ENCODE peak calls at places on chromosomes 6 and 20, in seven cellular contexts. H, N, Y, X, Z, Q and E are unnamed samples.

GRCh38 chr6:78781001-78781400 is 86.3 kb upstream of the IRAK1BP1 start:
- DNase-seq in X (no peak), Y (no peak), H (no peak), Z (no peak), Q (no peak), N (no peak), E (no peak)

GRCh38 chr20:4848041-4848440 is 126.3 kb downstream of the PRND start:
- DNase-seq in Z (no peak), N (no peak), Y (no peak), Q (no peak), X (no peak), H (no peak), E (no peak)

GRCh38 chr6:42352856-42353564 is 98.7 kb downstream of the TRERF1 start:
- DNase-seq in Z (no peak), H (no peak), N (no peak), X (no peak), Q (peak; percentile 70), Y (no peak), E (no peak)

GRCh38 chr6:40020166-40020565 is 85.9 kb upstream of the MOCS1 start:
- DNase-seq in N (no peak), H (no peak), X (no peak), Y (no peak), Z (no peak), Q (no peak), E (no peak)

GRCh38 chr6:145252737-145253136 is 482.6 kb downstream of the EPM2A start:
- DNase-seq in Q (no peak), Y (no peak), X (no peak), H (no peak), Z (no peak), N (no peak), E (no peak)

GRCh38 chr6:155530219-155530834 is 74.7 kb upstream of the NOX3 start:
- DNase-seq in N (no peak), X (no peak), H (peak; percentile 12), Z (no peak), Y (no peak), Q (peak; percentile 39), E (no peak)

GRCh38 chr6:148525453-148525852 is 182.8 kb downstream of the SASH1 start:
- DNase-seq in Q (peak; percentile 96), Y (no peak), N (no peak), Z (no peak), H (no peak), X (no peak), E (no peak)

GRCh38 chr6:110048221-110048875 is 70.2 kb downstream of the GPR6 start:
- DNase-seq in H (no peak), N (no peak), X (no peak), Y (no peak), Z (peak; percentile 28), Q (no peak), E (no peak)

GRCh38 chr20:48736231-48736630 is 91.6 kb downstream of the PREX1 start:
- DNase-seq in Z (no peak), N (no peak), Y (no peak), H (no peak), Q (no peak), X (no peak), E (no peak)

GRCh38 chr6:41970436-41970846 is 28.8 kb upstream of the CCND3 start:
- DNase-seq in Y (no peak), N (no peak), X (peak; percentile 58), H (peak; percentile 15), Q (peak; percentile 29), Z (no peak), E (no peak)

GRCh38 chr6:71489736-71490135 is 201.1 kb downstream of the OGFRL1 start:
- DNase-seq in Z (peak; percentile 98), N (no peak), X (no peak), Q (peak; percentile 94), H (no peak), Y (no peak), E (no peak)

GRCh38 chr20:51092238-51092822 is 69.4 kb upstream of the KCNG1 start:
- DNase-seq in N (no peak), H (no peak), Q (peak; percentile 36), X (no peak), Z (peak; percentile 44), Y (no peak), E (no peak)

GRCh38 chr20:17674722-17675518 is 7.1 kb downstream of the RRBP1 start:
- DNase-seq in N (no peak), Z (no peak), X (no peak), Q (no peak), Y (no peak), H (peak; percentile 47), E (no peak)

GRCh38 chr20:22462975-22463914 is 121.1 kb downstream of the FOXA2 start:
- DNase-seq in X (no peak), Z (peak; percentile 70), H (no peak), Y (no peak), Q (no peak), N (no peak), E (no peak)

GRCh38 chr6:14354919-14355572 is 237.5 kb downstream of the CD83 start:
- DNase-seq in N (peak; percentile 54), Y (peak; percentile 39), Q (peak; percentile 94), H (peak; percentile 22), X (peak; percentile 69), Z (no peak), E (peak; percentile 15)

GRCh38 chr6:118704911-118705310 is 53.5 kb upstream of the CEP85L start:
- DNase-seq in Q (no peak), H (no peak), N (no peak), X (no peak), Z (no peak), Y (no peak), E (no peak)

GRCh38 chr6:14146459-14147096 is 29.0 kb downstream of the CD83 start:
- DNase-seq in Y (no peak), H (no peak), Z (no peak), N (no peak), Q (no peak), X (no peak), E (no peak)

GRCh38 chr6:67630146-67630545 is 1004.9 kb upstream of the ADGRB3 start:
- DNase-seq in Q (peak; percentile 99), Z (no peak), X (no peak), Y (no peak), N (no peak), H (no peak), E (no peak)

GRCh38 chr6:4355241-4355640 is 219.9 kb upstream of the ECI2 start:
- DNase-seq in N (no peak), Z (peak; percentile 57), X (no peak), Q (peak; percentile 94), H (no peak), Y (no peak), E (no peak)

GRCh38 chr6:130734161-130734560 is 93.0 kb upstream of the SMLR1 start:
- DNase-seq in Y (no peak), X (no peak), N (no peak), H (no peak), Q (no peak), Z (no peak), E (no peak)

GRCh38 chr6:161476711-161477110 is 202.8 kb upstream of the AGPAT4 start:
- DNase-seq in N (no peak), X (no peak), Y (no peak), H (no peak), Z (no peak), Q (peak; percentile 96), E (no peak)

GRCh38 chr6:41181566-41181965 is 18.6 kb upstream of the TREM2 start:
- DNase-seq in Z (no peak), X (no peak), H (no peak), N (no peak), Y (no peak), Q (no peak), E (no peak)

GRCh38 chr6:73388800-73389512 is 5.7 kb upstream of the DDX43 start:
- DNase-seq in Q (peak; percentile 58), Y (peak; percentile 24), N (no peak), Z (peak; percentile 87), H (no peak), X (peak; percentile 56), E (peak; percentile 47)

GRCh38 chr20:8156603-8157079 is 24.6 kb downstream of the PLCB1 start:
- DNase-seq in X (no peak), Q (peak; percentile 67), Z (peak; percentile 81), N (no peak), Y (no peak), H (no peak), E (no peak)

GRCh38 chr6:39004801-39005200 is 43.8 kb upstream of the GLP1R start:
- DNase-seq in N (no peak), Q (no peak), Z (no peak), H (no peak), Y (no peak), X (no peak), E (no peak)
- H3K27me3 ChIP-seq in N (no peaks in the 10 kb centered on the region), Q (no peaks in the 10 kb centered on the region), Z (peaks cover 73% of the 10 kb centered on the region), H (no peaks in the 10 kb centered on the region), Y (no peaks in the 10 kb centered on the region), X (peaks cover 2% of the 10 kb centered on the region), E (no peaks in the 10 kb centered on the region)

GRCh38 chr6:113758214-113758613 is 98.9 kb upstream of the MARCKS start:
- DNase-seq in X (no peak), N (no peak), Y (no peak), Z (no peak), H (no peak), Q (no peak), E (no peak)

GRCh38 chr6:113758725-113759576 is 98.2 kb upstream of the MARCKS start:
- DNase-seq in H (no peak), Z (peak; percentile 40), N (no peak), X (no peak), Y (no peak), Q (peak; percentile 32), E (no peak)

GRCh38 chr6:113754291-113754690 is 102.9 kb upstream of the MARCKS start:
- DNase-seq in Z (no peak), Q (no peak), X (no peak), H (no peak), Y (no peak), N (no peak), E (no peak)

GRCh38 chr6:113756290-113756665 is 100.9 kb upstream of the MARCKS start:
- DNase-seq in Z (no peak), Q (no peak), X (no peak), Y (no peak), H (no peak), N (no peak), E (no peak)

GRCh38 chr6:113755449-113756289 is 101.5 kb upstream of the MARCKS start:
- DNase-seq in Y (no peak), Q (no peak), X (no peak), Z (no peak), H (no peak), N (no peak), E (no peak)
- H3K27ac ChIP-seq in Y (no peak overlapping the region), Q (no peak overlapping the region), X (no peak overlapping the region), Z (no peak overlapping the region), H (no peak overlapping the region), N (no peak overlapping the region), E (no peak overlapping the region)

GRCh38 chr6:10401632-10402223 is 13.1 kb downstream of the TFAP2A start:
- DNase-seq in H (no peak), Z (no peak), Q (no peak), Y (no peak), X (no peak), N (no peak), E (no peak)
- H3K27me3 ChIP-seq in H (peaks cover 84% of the 10 kb centered on the region), Z (no peaks in the 10 kb centered on the region), Q (peaks cover 3% of the 10 kb centered on the region), Y (no peaks in the 10 kb centered on the region), X (peaks cover 20% of the 10 kb centered on the region), N (no peaks in the 10 kb centered on the region), E (peaks cover 11% of the 10 kb centered on the region)

DNA sequence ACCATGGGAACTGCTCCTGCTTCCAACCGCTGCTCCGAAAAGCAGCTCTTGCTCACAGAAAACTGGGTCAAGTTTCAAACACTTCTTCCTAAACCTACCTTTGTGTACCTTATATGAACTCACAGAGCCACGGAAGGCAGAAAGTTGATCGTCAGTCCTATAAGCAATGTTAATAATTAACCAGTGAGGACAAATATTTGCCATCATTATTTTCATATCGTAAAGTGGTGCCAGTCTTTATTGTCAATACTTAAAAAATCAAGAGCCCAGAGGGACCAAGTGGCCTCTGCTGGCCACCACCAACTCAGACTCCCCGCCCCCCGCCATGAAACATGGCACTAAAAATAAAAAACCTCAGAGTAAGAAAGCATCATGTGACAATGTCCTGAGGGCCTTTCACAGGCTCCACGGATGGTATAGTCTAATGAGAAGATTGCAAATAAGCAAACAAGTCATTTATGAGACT is 9.1 kb upstream of the PBOV1 start:
- DNase-seq in Q (no peak), H (no peak), Y (no peak), N (no peak), Z (no peak), X (no peak), E (no peak)
- H3K27ac ChIP-seq in Q (no peak overlapping the region), H (no peak overlapping the region), Y (no peak overlapping the region), N (no peak overlapping the region), Z (no peak overlapping the region), X (no peak overlapping the region), E (no peak overlapping the region)